ENCODE peak calls at places on chromosomes 16 and 17, in eight cellular contexts. E is osteoblast, B is neural progenitor cell, V is cardiac muscle cell, N is mucosa of descending colon, G is K562, O is OCI-LY7, I is BE2C. D is an unnamed sample. For H3K4me1, the result is how much of the 10 kb centered on the place peaks cover.

GRCh38 chr17:77409282-77410161 is 268.8 kb downstream of the SEC14L1 start:
- DNase-seq in O (peak), I (no peak), B (peak), N (peak), V (peak), E (no peak), G (no peak), D (no peak)

GRCh38 chr17:82228842-82229685 is at the start of gene SLC16A3:
- DNase-seq in G (no peak), O (peak), B (peak), I (peak), N (peak), V (peak), E (peak), D (peak)

GRCh38 chr17:63476857-63477470 is at the start of gene ACE:
- DNase-seq in N (peak), I (peak), V (peak), O (peak), G (peak), E (peak), B (peak), D (peak)

GRCh38 chr16:47574091-47575054 is 113.2 kb downstream of the PHKB start:
- DNase-seq in E (peak), O (peak), N (no peak), I (no peak), G (no peak), B (peak), V (no peak), D (no peak)

GRCh38 chr16:18788828-18789514 is 1.2 kb downstream of the RPS15A start:
- DNase-seq in B (no peak), E (peak), V (no peak), O (peak), G (no peak), N (no peak), I (no peak), D (no peak)

GRCh38 chr17:62925267-62925836 is 40.7 kb upstream of the TANC2 start:
- DNase-seq in G (no peak), E (no peak), N (no peak), I (no peak), O (no peak), V (no peak), B (no peak), D (no peak)

GRCh38 chr17:68533887-68534700 is 21.9 kb downstream of the PRKAR1A start:
- DNase-seq in V (no peak), E (no peak), I (no peak), G (no peak), O (peak), B (no peak), N (no peak), D (no peak)

GRCh38 chr17:78510141-78510935 is 66.9 kb downstream of the DNAH17 start:
- DNase-seq in N (peak), V (no peak), B (no peak), O (no peak), E (no peak), G (no peak), I (no peak), D (no peak)

GRCh38 chr17:47197821-47198220 is 8.7 kb upstream of the CDC27 start:
- DNase-seq in V (no peak), O (no peak), I (no peak), B (no peak), G (peak), E (peak), N (no peak), D (no peak)

GRCh38 chr16:84055801-84056634 is 13.4 kb upstream of the SLC38A8 start:
- DNase-seq in N (peak), G (peak), B (no peak), E (peak), O (no peak), V (no peak), I (no peak), D (no peak)

GRCh38 chr16:54931757-54932660 is 1.3 kb downstream of the IRX5 start:
- DNase-seq in B (peak), O (no peak), N (no peak), E (peak), I (no peak), G (no peak), V (peak), D (peak)

GRCh38 chr17:76528528-76529223 is 8.8 kb downstream of the CYGB start:
- DNase-seq in B (no peak), V (no peak), E (peak), N (no peak), G (peak), I (peak), O (peak), D (no peak)

GRCh38 chr16:31055613-31056012 is 18.4 kb downstream of the ZNF668 start:
- DNase-seq in B (peak), N (no peak), I (no peak), V (no peak), G (no peak), O (no peak), E (no peak), D (no peak)

GRCh38 chr16:2142942-2143868 is 5.2 kb upstream of the RAB26 start:
- DNase-seq in E (peak), I (peak), V (no peak), G (peak), N (no peak), O (no peak), B (no peak), D (no peak)

GRCh38 chr17:28725166-28725659 is 820 bp downstream of the TLCD1 start:
- DNase-seq in O (peak), V (no peak), I (peak), G (peak), B (no peak), E (peak), N (no peak), D (peak)

GRCh38 chr17:7745748-7746470 is 28.4 kb downstream of the DNAH2 start:
- DNase-seq in B (no peak), O (no peak), V (no peak), E (peak), G (peak), N (no peak), I (no peak), D (no peak)

GRCh38 chr16:57123216-57123968 is 31.0 kb downstream of the CPNE2 start:
- DNase-seq in E (peak), G (peak), I (no peak), N (no peak), B (no peak), V (no peak), O (no peak), D (no peak)

GRCh38 chr17:11459780-11460426 is 138.4 kb upstream of the DNAH9 start:
- DNase-seq in G (no peak), N (no peak), B (no peak), V (peak), O (no peak), I (no peak), E (no peak), D (no peak)

GRCh38 chr16:1263591-1264216 is 7.8 kb downstream of the TPSD1 start:
- DNase-seq in B (no peak), V (no peak), I (no peak), O (no peak), E (no peak), G (no peak), N (no peak), D (no peak)

GRCh38 chr17:15255713-15256454 is 9.2 kb downstream of the PMP22 start:
- DNase-seq in O (no peak), E (peak), V (no peak), I (peak), N (no peak), B (no peak), G (no peak), D (no peak)

GRCh38 chr16:88697116-88697830 is 8.9 kb downstream of the RNF166 start:
- DNase-seq in V (no peak), G (no peak), E (no peak), O (no peak), I (no peak), B (no peak), N (no peak), D (no peak)

GRCh38 chr16:14180431-14181059 is 109.4 kb downstream of the MRTFB start:
- DNase-seq in E (no peak), N (no peak), O (no peak), B (peak), V (peak), G (no peak), I (no peak), D (no peak)

GRCh38 chr17:56912105-56912999 is 1.5 kb downstream of the TRIM25 start:
- DNase-seq in N (no peak), E (no peak), O (no peak), B (no peak), G (peak), I (no peak), V (no peak), D (no peak)

GRCh38 chr16:27244363-27244755 is 24.2 kb downstream of the NSMCE1 start:
- DNase-seq in G (no peak), B (no peak), O (no peak), I (no peak), N (no peak), V (no peak), E (no peak), D (no peak)
- H3K4me1 ChIP-seq in G (under half), B (under half), O (under half), I (under half), N (half or more), V (under half), E (half or more), D (under half)

GRCh38 chr16:69145658-69146057 is 13.2 kb downstream of the UTP4 start:
- DNase-seq in O (no peak), B (no peak), I (peak), N (no peak), G (no peak), E (peak), V (no peak), D (no peak)
- H3K4me3 ChIP-seq in O (no peak), B (no peak), I (no peak), N (no peak), G (no peak), E (no peak), V (no peak), D (no peak)

GRCh38 chr16:58127033-58127556 is 2.1 kb downstream of the CFAP20 start:
- DNase-seq in G (peak), N (no peak), E (peak), I (no peak), B (peak), V (peak), O (peak), D (no peak)
- TF ChIP-seq CTCF in G (peak), N (no peak), E (peak), I (peak), B (peak), V (peak), O (peak), D (no peak)

DNA sequence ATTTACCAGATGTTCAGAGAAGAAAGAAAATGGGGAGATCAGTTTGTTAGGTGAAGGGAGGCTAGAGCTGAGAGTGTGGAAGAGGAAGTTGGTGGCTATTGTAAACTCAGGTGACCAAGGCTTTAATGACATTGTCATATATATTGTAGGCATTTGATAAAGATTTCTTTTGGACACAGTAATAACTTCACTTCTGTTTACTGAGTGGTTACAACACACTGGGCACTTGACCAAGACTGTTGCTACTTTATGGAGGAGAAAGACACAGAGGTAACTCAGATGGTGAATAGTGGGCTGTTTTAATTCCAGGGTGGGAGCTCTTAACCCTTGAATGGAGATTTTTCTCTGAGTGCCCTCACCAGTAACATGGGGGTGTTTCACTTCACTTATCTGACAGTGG is 46.0 kb downstream of the TNRC6A start:
- DNase-seq in G (no peak), O (no peak), I (no peak), E (no peak), B (no peak), N (no peak), V (no peak), D (no peak)
- H3K4me1 ChIP-seq in G (under half), O (under half), I (under half), E (under half), B (under half), N (under half), V (under half), D (under half)